ENCODE peak calls at places on chromosomes 2 and 18, in ten cellular contexts. One of them, this sample, is unnamed.

GRCh38 chr2:235594041-235594440 is 100.2 kb downstream of the AGAP1 start:
- DNase-seq in body of pancreas: no peak
- DNase-seq in psoas muscle: no peak
- DNase-seq in T follicular helper cell: no peak
- DNase-seq in HTR-8/SVneo: peak
- DNase-seq in GM12865: peak
- DNase-seq in endothelial cell of umbilical vein: peak
- DNase-seq in AG04449: peak
- DNase-seq in EL: peak
- DNase-seq in kidney glomerular epithelial cell: peak
- DNase-seq in this sample: peak

GRCh38 chr2:190062617-190063016 is at the start of gene MSTN:
- DNase-seq in body of pancreas: no peak
- DNase-seq in psoas muscle: no peak
- DNase-seq in T follicular helper cell: no peak
- DNase-seq in HTR-8/SVneo: no peak
- DNase-seq in GM12865: no peak
- DNase-seq in endothelial cell of umbilical vein: no peak
- DNase-seq in AG04449: no peak
- DNase-seq in EL: no peak
- DNase-seq in kidney glomerular epithelial cell: no peak
- DNase-seq in this sample: no peak

GRCh38 chr2:47269316-47270232 is 114.5 kb upstream of the STPG4 start:
- DNase-seq in body of pancreas: peak
- DNase-seq in psoas muscle: peak
- DNase-seq in T follicular helper cell: no peak
- DNase-seq in HTR-8/SVneo: peak
- DNase-seq in GM12865: no peak
- DNase-seq in endothelial cell of umbilical vein: peak
- DNase-seq in AG04449: peak
- DNase-seq in EL: peak
- DNase-seq in kidney glomerular epithelial cell: peak
- DNase-seq in this sample: peak

GRCh38 chr2:164599954-164600589 is 21.2 kb downstream of the GRB14 start:
- DNase-seq in body of pancreas: peak
- DNase-seq in psoas muscle: no peak
- DNase-seq in T follicular helper cell: no peak
- DNase-seq in HTR-8/SVneo: peak
- DNase-seq in GM12865: peak
- DNase-seq in endothelial cell of umbilical vein: peak
- DNase-seq in AG04449: peak
- DNase-seq in EL: peak
- DNase-seq in kidney glomerular epithelial cell: peak
- DNase-seq in this sample: peak

GRCh38 chr2:152814475-152815030 is 96.1 kb downstream of the ARL6IP6 start:
- DNase-seq in body of pancreas: no peak
- DNase-seq in psoas muscle: no peak
- DNase-seq in T follicular helper cell: no peak
- DNase-seq in HTR-8/SVneo: no peak
- DNase-seq in GM12865: no peak
- DNase-seq in endothelial cell of umbilical vein: no peak
- DNase-seq in AG04449: no peak
- DNase-seq in EL: peak
- DNase-seq in kidney glomerular epithelial cell: no peak
- DNase-seq in this sample: no peak

GRCh38 chr2:152222975-152223638 is 47.5 kb upstream of the STAM2 start:
- DNase-seq in body of pancreas: peak
- DNase-seq in psoas muscle: peak
- DNase-seq in T follicular helper cell: no peak
- DNase-seq in HTR-8/SVneo: peak
- DNase-seq in GM12865: peak
- DNase-seq in endothelial cell of umbilical vein: peak
- DNase-seq in AG04449: peak
- DNase-seq in EL: peak
- DNase-seq in kidney glomerular epithelial cell: peak
- DNase-seq in this sample: peak

GRCh38 chr2:9975328-9975727 is 23.8 kb downstream of the GRHL1 start:
- DNase-seq in body of pancreas: peak
- DNase-seq in psoas muscle: no peak
- DNase-seq in T follicular helper cell: no peak
- DNase-seq in HTR-8/SVneo: no peak
- DNase-seq in GM12865: no peak
- DNase-seq in endothelial cell of umbilical vein: peak
- DNase-seq in AG04449: no peak
- DNase-seq in EL: peak
- DNase-seq in kidney glomerular epithelial cell: no peak
- DNase-seq in this sample: no peak

GRCh38 chr2:101736861-101737291 is 39.4 kb downstream of the MAP4K4 start:
- DNase-seq in body of pancreas: no peak
- DNase-seq in psoas muscle: no peak
- DNase-seq in T follicular helper cell: no peak
- DNase-seq in HTR-8/SVneo: peak
- DNase-seq in GM12865: no peak
- DNase-seq in endothelial cell of umbilical vein: peak
- DNase-seq in AG04449: no peak
- DNase-seq in EL: peak
- DNase-seq in kidney glomerular epithelial cell: peak
- DNase-seq in this sample: no peak

GRCh38 chr2:106758885-106759559 is 126.9 kb downstream of the ST6GAL2 start:
- DNase-seq in body of pancreas: no peak
- DNase-seq in psoas muscle: no peak
- DNase-seq in T follicular helper cell: no peak
- DNase-seq in HTR-8/SVneo: no peak
- DNase-seq in GM12865: no peak
- DNase-seq in endothelial cell of umbilical vein: no peak
- DNase-seq in AG04449: no peak
- DNase-seq in EL: no peak
- DNase-seq in kidney glomerular epithelial cell: no peak
- DNase-seq in this sample: no peak

GRCh38 chr18:62938451-62938850 is 223.1 kb downstream of the PHLPP1 start:
- DNase-seq in body of pancreas: no peak
- DNase-seq in psoas muscle: no peak
- DNase-seq in T follicular helper cell: no peak
- DNase-seq in HTR-8/SVneo: no peak
- DNase-seq in GM12865: peak
- DNase-seq in endothelial cell of umbilical vein: no peak
- DNase-seq in AG04449: no peak
- DNase-seq in EL: no peak
- DNase-seq in kidney glomerular epithelial cell: no peak
- DNase-seq in this sample: no peak

GRCh38 chr2:101619191-101619591 is 78.3 kb upstream of the MAP4K4 start:
- DNase-seq in body of pancreas: peak
- DNase-seq in psoas muscle: no peak
- DNase-seq in T follicular helper cell: no peak
- DNase-seq in HTR-8/SVneo: no peak
- DNase-seq in GM12865: no peak
- DNase-seq in endothelial cell of umbilical vein: peak
- DNase-seq in AG04449: no peak
- DNase-seq in EL: no peak
- DNase-seq in kidney glomerular epithelial cell: no peak
- DNase-seq in this sample: peak

GRCh38 chr18:45059695-45060094 is 379.0 kb downstream of the SETBP1 start:
- DNase-seq in body of pancreas: no peak
- DNase-seq in psoas muscle: no peak
- DNase-seq in T follicular helper cell: no peak
- DNase-seq in HTR-8/SVneo: no peak
- DNase-seq in GM12865: no peak
- DNase-seq in endothelial cell of umbilical vein: peak
- DNase-seq in AG04449: peak
- DNase-seq in EL: peak
- DNase-seq in kidney glomerular epithelial cell: peak
- DNase-seq in this sample: no peak

This sample was measured in AG09319.